ENCODE peak calls at places on chromosomes 5 and 9, in seven cellular contexts. P is IMR-90, Q is body of pancreas, G is heart left ventricle, B is Peyer's patch, T is breast epithelium, W is A549. E is an unnamed sample.

GRCh38 chr5:142495561-142495960 is 170.7 kb upstream of the SPRY4 start:
- DNase-seq in P (no peak), Q (no peak), G (no peak), B (no peak), T (no peak), W (no peak), E (no peak)

GRCh38 chr5:56170557-56170956 is 62.6 kb downstream of the ANKRD55 start:
- DNase-seq in P (peak; percentile 87), Q (peak; percentile 52), G (peak; percentile 48), B (no peak), T (no peak), W (no peak), E (no peak)

GRCh38 chr5:61313960-61314681 is 17.9 kb upstream of the ZSWIM6 start:
- DNase-seq in P (peak; percentile 94), Q (no peak), G (no peak), B (no peak), T (no peak), W (peak; percentile 80), E (peak; percentile 47)

GRCh38 chr5:141914154-141914743 is 9.4 kb upstream of the DELE1 start:
- DNase-seq in P (no peak), Q (peak; percentile 36), G (peak; percentile 63), B (peak; percentile 81), T (no peak), W (no peak), E (peak; percentile 69)

GRCh38 chr5:55855509-55855908 is 4.4 kb downstream of the IL31RA start:
- DNase-seq in P (peak; percentile 16), Q (no peak), G (no peak), B (no peak), T (no peak), W (no peak), E (peak; percentile 87)

GRCh38 chr5:141525659-141526058 is 36.8 kb downstream of the PCDHGC5 start:
- DNase-seq in P (no peak), Q (peak; percentile 30), G (no peak), B (no peak), T (no peak), W (no peak), E (no peak)

GRCh38 chr9:136587145-136587943 is 41.5 kb upstream of the NOTCH1 start:
- DNase-seq in P (peak; percentile 48), Q (no peak), G (peak; percentile 93), B (peak; percentile 65), T (no peak), W (no peak), E (peak; percentile 98)

GRCh38 chr9:4382722-4383317 is 83.0 kb upstream of the GLIS3 start:
- DNase-seq in P (peak; percentile 23), Q (no peak), G (no peak), B (peak; percentile 59), T (no peak), W (peak; percentile 28), E (peak; percentile 40)

GRCh38 chr5:157365732-157366131 is 94.3 kb upstream of the NIPAL4 start:
- DNase-seq in P (peak; percentile 67), Q (no peak), G (no peak), B (no peak), T (no peak), W (no peak), E (no peak)

GRCh38 chr5:123138774-123139173 is 49.7 kb downstream of the PRDM6 start:
- DNase-seq in P (no peak), Q (no peak), G (no peak), B (no peak), T (no peak), W (no peak), E (no peak)

GRCh38 chr5:58077966-58078365 is 381.9 kb downstream of the PLK2 start:
- DNase-seq in P (no peak), Q (no peak), G (no peak), B (no peak), T (no peak), W (no peak), E (no peak)

GRCh38 chr5:135163391-135163790 is 129.4 kb upstream of the PITX1 start:
- DNase-seq in P (no peak), Q (no peak), G (no peak), B (no peak), T (no peak), W (no peak), E (no peak)

GRCh38 chr5:65062684-65063083 is 294.0 kb downstream of the CWC27 start:
- DNase-seq in P (peak; percentile 94), Q (peak; percentile 21), G (peak; percentile 57), B (no peak), T (no peak), W (peak; percentile 73), E (peak; percentile 20)

GRCh38 chr5:3220201-3220600 is 375.4 kb upstream of the IRX1 start:
- DNase-seq in P (no peak), Q (no peak), G (peak; percentile 15), B (no peak), T (no peak), W (no peak), E (no peak)

GRCh38 chr5:40078907-40079575 is 600.7 kb upstream of the PTGER4 start:
- DNase-seq in P (no peak), Q (no peak), G (no peak), B (no peak), T (no peak), W (peak; percentile 3), E (no peak)

GRCh38 chr9:27436234-27436633 is 87.9 kb upstream of the IFNK start:
- DNase-seq in P (no peak), Q (peak; percentile 79), G (no peak), B (no peak), T (no peak), W (peak; percentile 86), E (no peak)

GRCh38 chr5:175796536-175797499 is 74.6 kb upstream of the CPLX2 start:
- DNase-seq in P (peak; percentile 74), Q (peak; percentile 58), G (peak; percentile 88), B (peak; percentile 67), T (peak; percentile 70), W (peak; percentile 74), E (peak; percentile 88)

GRCh38 chr9:136927343-136928261 is 16.9 kb downstream of the FBXW5 start:
- DNase-seq in P (peak; percentile 28), Q (no peak), G (no peak), B (no peak), T (no peak), W (no peak), E (no peak)

GRCh38 chr5:124521461-124522230 is 224.8 kb downstream of the ZNF608 start:
- DNase-seq in P (no peak), Q (no peak), G (no peak), B (no peak), T (no peak), W (no peak), E (no peak)

DNA sequence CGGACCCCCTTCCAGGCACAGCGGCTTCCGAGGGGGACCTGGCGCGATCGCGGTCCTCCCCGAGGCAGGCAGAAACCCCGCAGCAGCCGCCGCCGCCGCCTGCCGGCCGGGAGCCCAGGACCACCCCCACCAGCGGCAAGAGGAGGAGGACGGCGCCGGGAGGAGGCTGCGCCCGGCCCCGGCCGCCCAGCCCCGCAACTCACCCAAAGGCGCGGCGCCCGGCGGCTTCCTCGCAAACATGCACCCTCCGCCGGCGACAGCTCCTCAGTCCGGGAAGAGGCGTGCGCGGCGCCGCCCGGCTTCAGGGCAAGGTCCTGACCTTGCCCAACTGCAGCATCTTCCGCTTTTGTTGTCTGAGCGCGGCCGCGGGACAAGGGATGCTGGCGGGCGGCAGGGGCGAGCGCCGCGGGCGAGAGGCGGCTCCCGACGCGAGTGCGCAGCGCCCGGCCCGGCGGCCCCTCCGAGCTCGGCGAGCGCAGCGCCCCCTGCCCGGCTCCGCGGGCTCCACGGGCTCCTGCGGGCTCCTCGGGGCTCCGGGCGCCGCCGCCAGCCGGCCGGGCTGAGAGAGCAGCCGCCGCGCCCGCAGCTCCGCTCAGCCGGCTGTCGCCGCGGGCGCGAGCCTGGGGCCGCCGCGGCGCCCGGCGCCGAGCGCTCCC is 504 bp downstream of the CTNND2 start:
- DNase-seq in P (no peak), Q (peak; percentile 66), G (peak; percentile 52), B (no peak), T (no peak), W (peak; percentile 23), E (no peak)
- TF ChIP-seq CTCF in P (no peak), Q (peak; percentile 10), G (peak; percentile 10), B (no peak), T (no peak), W (peak; percentile 28), E (no peak)

DNA sequence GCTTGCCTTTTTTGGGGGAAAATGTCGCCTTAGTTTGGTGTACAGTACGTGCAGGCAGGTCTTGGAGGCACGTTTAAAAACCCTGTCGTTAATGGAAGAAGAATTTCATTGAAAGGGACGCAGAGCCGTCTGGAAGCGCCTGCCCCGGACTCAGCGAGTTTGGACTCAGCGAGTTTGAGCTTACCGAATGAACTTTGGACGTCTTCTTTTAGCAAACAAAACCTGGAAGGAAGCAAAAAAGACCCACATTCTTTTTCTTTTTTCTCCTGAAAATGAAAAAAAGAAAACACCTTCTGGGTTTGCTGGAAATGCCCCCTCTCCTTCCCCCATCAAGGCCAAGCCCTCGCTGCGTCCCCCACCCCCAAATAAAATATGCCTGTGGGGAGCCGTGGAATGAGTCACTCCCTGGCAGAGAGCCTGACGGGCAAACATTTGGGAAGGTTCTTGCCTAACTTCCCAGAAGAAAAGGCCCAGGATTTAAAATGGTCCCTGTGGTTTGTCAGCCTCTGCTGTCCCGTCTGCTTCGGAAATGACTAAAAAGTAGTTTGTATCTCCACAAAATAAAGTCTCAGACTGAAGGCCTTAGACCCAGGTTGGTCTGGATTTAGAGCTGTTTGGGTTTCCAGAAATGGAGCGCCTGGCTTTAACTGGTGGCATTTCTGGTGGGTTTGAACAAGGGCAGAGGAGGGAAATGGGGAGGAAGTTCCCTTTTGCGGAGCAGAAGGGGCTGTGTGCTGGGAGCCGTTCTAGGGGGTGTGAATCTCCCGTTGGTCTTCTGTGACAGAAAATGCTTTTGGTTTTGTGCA is 1.7 kb downstream of the NEK6 start:
- DNase-seq in P (peak; percentile 91), Q (peak; percentile 89), G (peak; percentile 68), B (peak; percentile 73), T (peak; percentile 86), W (peak; percentile 84), E (peak; percentile 59)
- H3K4me3 ChIP-seq in P (peak overlapping the region; percentile 78), Q (peak overlapping the region; percentile 46), G (peak overlapping the region; percentile 79), B (peak overlapping the region; percentile 75), T (peak overlapping the region; percentile 84), W (peak overlapping the region; percentile 79), E (peak overlapping the region; percentile 88)

GRCh38 chr5:171453988-171454387 is 34.5 kb downstream of the FGF18 start:
- DNase-seq in P (no peak), Q (no peak), G (no peak), B (no peak), T (no peak), W (no peak), E (no peak)
- TF ChIP-seq POLR2A in P (no peak), Q (no peak), G (no peak), B (no peak), T (no peak), W (no peak), E (no peak)

GRCh38 chr9:7238244-7238637 is 480.5 kb downstream of the KDM4C start:
- DNase-seq in P (no peak), Q (no peak), G (no peak), B (no peak), T (no peak), W (no peak), E (no peak)

GRCh38 chr9:7236186-7236585 is 478.4 kb downstream of the KDM4C start:
- DNase-seq in P (no peak), Q (no peak), G (no peak), B (no peak), T (no peak), W (no peak), E (no peak)

GRCh38 chr9:7233516-7233915 is 475.7 kb downstream of the KDM4C start:
- DNase-seq in P (no peak), Q (no peak), G (no peak), B (no peak), T (no peak), W (no peak), E (no peak)

GRCh38 chr9:7237473-7238243 is 479.9 kb downstream of the KDM4C start:
- DNase-seq in P (peak; percentile 31), Q (no peak), G (no peak), B (no peak), T (no peak), W (no peak), E (peak; percentile 35)

GRCh38 chr9:7234144-7234543 is 476.4 kb downstream of the KDM4C start:
- DNase-seq in P (peak; percentile 22), Q (no peak), G (no peak), B (no peak), T (no peak), W (peak; percentile 66), E (peak; percentile 84)
- TF ChIP-seq CTCF in P (peak; percentile 61), Q (peak; percentile 15), G (peak; percentile 52), B (peak; percentile 18), T (no peak), W (peak; percentile 47), E (peak; percentile 99)

E was measured in NB4.